ENCODE peak calls at places on chromosomes 1 and 21, in four cellular contexts. B is GM13976; F is stimulated activated CD4-positive, alpha-beta T cell treated with anti-CD3 and anti-CD28 coated beads, Interleukin-2, amount 100 ng/mL, for 48 hours; U is endothelial cell. H is an unnamed sample.
A peak's percentile ranks its signal among the peaks of the same experiment; 100 is the strongest.

GRCh38 chr1:171872430-171872829 is 31.1 kb downstream of the DNM3 start:
- DNase-seq in B (no peak), F (no peak), U (no peak), H (no peak)

GRCh38 chr1:32769524-32770220 is 47.5 kb downstream of the YARS1 start:
- DNase-seq in B (no peak), F (no peak), U (no peak), H (no peak)

GRCh38 chr1:204507317-204508105 is 8.7 kb upstream of the MDM4 start:
- DNase-seq in B (no peak), F (no peak), U (peak; percentile 48), H (no peak)

GRCh38 chr1:244672961-244673695 is 20.2 kb downstream of the DESI2 start:
- DNase-seq in B (no peak), F (no peak), U (no peak), H (no peak)

GRCh38 chr1:18217398-18218043 is 109.9 kb downstream of the IGSF21 start:
- DNase-seq in B (peak; percentile 47), F (no peak), U (no peak), H (peak; percentile 35)

GRCh38 chr1:181021811-181022434 is 747 bp downstream of the STX6 start:
- DNase-seq in B (peak; percentile 79), F (peak; percentile 52), U (peak; percentile 76), H (peak; percentile 35)

GRCh38 chr1:54372978-54373377 is 33.2 kb downstream of the SSBP3 start:
- DNase-seq in B (peak; percentile 57), F (no peak), U (no peak), H (no peak)

GRCh38 chr1:22150923-22151322 is 8.0 kb upstream of the WNT4 start:
- DNase-seq in B (no peak), F (no peak), U (no peak), H (no peak)

GRCh38 chr21:45374826-45375455 is 30.0 kb upstream of the COL18A1 start:
- DNase-seq in B (no peak), F (no peak), U (no peak), H (no peak)

GRCh38 chr21:28419110-28419509 is 573.6 kb downstream of the LTN1 start:
- DNase-seq in B (no peak), F (no peak), U (no peak), H (no peak)

GRCh38 chr1:109167114-109167513 is 46.6 kb upstream of the SARS1 start:
- DNase-seq in B (peak; percentile 48), F (no peak), U (no peak), H (no peak)

GRCh38 chr21:37699024-37699770 is 217.1 kb downstream of the KCNJ6 start:
- DNase-seq in B (no peak), F (no peak), U (no peak), H (no peak)

GRCh38 chr1:167599839-167600581 is 30.0 kb upstream of the RCSD1 start:
- DNase-seq in B (peak; percentile 67), F (no peak), U (peak; percentile 14), H (peak; percentile 47)

GRCh38 chr1:234611153-234611798 is 1.3 kb upstream of the IRF2BP2 start:
- DNase-seq in B (peak; percentile 67), F (peak; percentile 50), U (no peak), H (peak; percentile 90)

GRCh38 chr1:66370462-66370907 is 163.5 kb upstream of the SGIP1 start:
- DNase-seq in B (no peak), F (no peak), U (no peak), H (no peak)

GRCh38 chr1:207876129-207876528 is 34.8 kb downstream of the CD34 start:
- DNase-seq in B (no peak), F (no peak), U (no peak), H (no peak)

GRCh38 chr1:200428482-200429205 is 18.8 kb upstream of the ZNF281 start:
- DNase-seq in B (no peak), F (no peak), U (no peak), H (no peak)

GRCh38 chr21:35904995-35905972 is 155.0 kb downstream of the SETD4 start:
- DNase-seq in B (no peak), F (no peak), U (no peak), H (no peak)

GRCh38 chr1:221907531-221907930 is 165.6 kb upstream of the DUSP10 start:
- DNase-seq in B (no peak), F (no peak), U (no peak), H (no peak)

GRCh38 chr1:156490401-156491032 is 10.1 kb downstream of the MEF2D start:
- DNase-seq in B (no peak), F (no peak), U (peak; percentile 43), H (no peak)

GRCh38 chr1:18373882-18374493 is 106.7 kb upstream of the KLHDC7A start:
- DNase-seq in B (peak; percentile 52), F (no peak), U (peak; percentile 80), H (no peak)

GRCh38 chr1:243903023-243903422 is 53.0 kb upstream of the AKT3 start:
- DNase-seq in B (no peak), F (no peak), U (no peak), H (no peak)

GRCh38 chr1:204558467-204558866 is 42.3 kb downstream of the MDM4 start:
- DNase-seq in B (no peak), F (no peak), U (no peak), H (no peak)

GRCh38 chr1:228335406-228336307 is 71.0 kb downstream of the TRIM11 start:
- DNase-seq in B (no peak), F (no peak), U (no peak), H (no peak)

GRCh38 chr1:54248966-54249365 is 49.0 kb downstream of the MRPL37 start:
- DNase-seq in B (no peak), F (no peak), U (no peak), H (no peak)